ENCODE peak calls at places on chromosomes 6 and 20, in six cellular contexts. K is MCF 10A, V is SK-MEL-5, T is AG08395, X is lung, G is A172. O is an unnamed sample.

GRCh38 chr20:49890651-49891361 is 24.5 kb downstream of the SPATA2 start:
- DNase-seq in K (no peak), V (no peak), T (no peak), X (no peak), G (no peak), O (no peak)

GRCh38 chr6:54990001-54990400 is 143.4 kb downstream of the FAM83B start:
- DNase-seq in K (no peak), V (no peak), T (no peak), X (no peak), G (peak), O (no peak)

GRCh38 chr6:38760097-38760496 is 45.0 kb downstream of the DNAH8 start:
- DNase-seq in K (no peak), V (no peak), T (no peak), X (no peak), G (no peak), O (no peak)

GRCh38 chr20:57317316-57317788 is 12.3 kb upstream of the SPO11 start:
- DNase-seq in K (no peak), V (no peak), T (no peak), X (no peak), G (no peak), O (peak)

GRCh38 chr20:10843161-10843711 is 169.4 kb upstream of the JAG1 start:
- DNase-seq in K (no peak), V (no peak), T (no peak), X (no peak), G (no peak), O (no peak)

GRCh38 chr6:110529355-110529754 is 52.9 kb upstream of the SLC22A16 start:
- DNase-seq in K (peak), V (no peak), T (peak), X (no peak), G (peak), O (no peak)

GRCh38 chr6:27303613-27304272 is 8.3 kb downstream of the POM121L2 start:
- DNase-seq in K (no peak), V (peak), T (no peak), X (no peak), G (no peak), O (no peak)

GRCh38 chr6:37459981-37460800 is 27.2 kb downstream of the CMTR1 start:
- DNase-seq in K (no peak), V (no peak), T (no peak), X (no peak), G (no peak), O (no peak)

GRCh38 chr6:104689551-104690205 is 170.0 kb downstream of the HACE1 start:
- DNase-seq in K (no peak), V (no peak), T (peak), X (no peak), G (no peak), O (no peak)

GRCh38 chr6:126811307-126811706 is 307.2 kb upstream of the RSPO3 start:
- DNase-seq in K (no peak), V (no peak), T (peak), X (no peak), G (no peak), O (no peak)

GRCh38 chr6:169990095-169991030 is 238.9 kb downstream of the ERMARD start:
- DNase-seq in K (no peak), V (peak), T (no peak), X (no peak), G (no peak), O (no peak)

GRCh38 chr6:5085638-5086293 is 625 bp downstream of the PPP1R3G start:
- DNase-seq in K (no peak), V (no peak), T (no peak), X (no peak), G (no peak), O (no peak)

GRCh38 chr6:158910484-158911075 is 89.4 kb downstream of the RSPH3 start:
- DNase-seq in K (no peak), V (no peak), T (no peak), X (peak), G (no peak), O (no peak)

GRCh38 chr6:111842891-111843290 is 30.4 kb downstream of the FYN start:
- DNase-seq in K (no peak), V (peak), T (peak), X (no peak), G (peak), O (no peak)

GRCh38 chr6:159104163-159104885 is 59.5 kb upstream of the TAGAP start:
- DNase-seq in K (peak), V (peak), T (peak), X (peak), G (peak), O (no peak)

GRCh38 chr6:136823128-136823660 is 802 bp downstream of the PEX7 start:
- DNase-seq in K (no peak), V (no peak), T (no peak), X (no peak), G (no peak), O (no peak)

GRCh38 chr6:24831771-24832718 is 33.3 kb upstream of the ARMH2 start:
- DNase-seq in K (no peak), V (no peak), T (peak), X (no peak), G (no peak), O (no peak)

GRCh38 chr20:40844285-40844684 is 155.2 kb upstream of the MAFB start:
- DNase-seq in K (no peak), V (no peak), T (no peak), X (no peak), G (no peak), O (no peak)

GRCh38 chr6:160121981-160122380 is 366 bp downstream of the SLC22A1 start:
- DNase-seq in K (no peak), V (no peak), T (no peak), X (no peak), G (no peak), O (no peak)

GRCh38 chr6:84728602-84729001 is 35.8 kb downstream of the TBX18 start:
- DNase-seq in K (peak), V (peak), T (peak), X (no peak), G (peak), O (no peak)

GRCh38 chr20:2179233-2179580 is 77.6 kb downstream of the STK35 start:
- DNase-seq in K (no peak), V (no peak), T (peak), X (no peak), G (no peak), O (no peak)

GRCh38 chr6:28537509-28538140 is 11.9 kb downstream of the GPX5 start:
- DNase-seq in K (peak), V (peak), T (no peak), X (no peak), G (peak), O (peak)

GRCh38 chr6:4470698-4471210 is 305.4 kb upstream of the CDYL start:
- DNase-seq in K (no peak), V (no peak), T (no peak), X (no peak), G (no peak), O (no peak)

GRCh38 chr6:130932438-130932837 is 105.2 kb downstream of the SMLR1 start:
- DNase-seq in K (no peak), V (no peak), T (no peak), X (no peak), G (no peak), O (no peak)

GRCh38 chr6:163620670-163621330 is 206.3 kb downstream of the QKI start:
- DNase-seq in K (no peak), V (no peak), T (no peak), X (no peak), G (peak), O (no peak)

GRCh38 chr20:50093240-50093639 is 19.7 kb downstream of the UBE2V1 start:
- DNase-seq in K (no peak), V (no peak), T (no peak), X (no peak), G (no peak), O (no peak)

GRCh38 chr6:36244641-36245280 is 25.1 kb upstream of the PNPLA1 start:
- DNase-seq in K (no peak), V (peak), T (no peak), X (no peak), G (no peak), O (no peak)

GRCh38 chr6:17585766-17586502 is 14.2 kb upstream of the FAM8A1 start:
- DNase-seq in K (no peak), V (peak), T (no peak), X (peak), G (peak), O (no peak)

GRCh38 chr6:21740719-21741118 is 147.2 kb downstream of the SOX4 start:
- DNase-seq in K (no peak), V (no peak), T (no peak), X (no peak), G (peak), O (no peak)

GRCh38 chr6:91149246-91149645 is 562.4 kb upstream of the MAP3K7 start:
- DNase-seq in K (peak), V (no peak), T (no peak), X (no peak), G (no peak), O (no peak)

GRCh38 chr6:41939848-41940758 is 1.5 kb downstream of the CCND3 start:
- DNase-seq in K (peak), V (no peak), T (no peak), X (peak), G (no peak), O (no peak)

GRCh38 chr20:19969507-19970255 is 47.5 kb upstream of the NAA20 start:
- DNase-seq in K (no peak), V (no peak), T (no peak), X (no peak), G (no peak), O (no peak)

GRCh38 chr6:113627480-113627879 is 229.7 kb upstream of the MARCKS start:
- DNase-seq in K (no peak), V (no peak), T (no peak), X (no peak), G (no peak), O (no peak)

GRCh38 chr6:137870744-137871247 is 3.7 kb downstream of the TNFAIP3 start:
- DNase-seq in K (peak), V (peak), T (no peak), X (no peak), G (no peak), O (no peak)

O was measured in esophagus muscularis mucosa.